ENCODE peak calls at places on chromosome 12, in four cellular contexts. Z is CD4-positive, alpha-beta T cell; L is type B pancreatic cell; D is astrocyte of the spinal cord. K is an unnamed sample.

GRCh38 chr12:70383886-70384285 is 17.8 kb downstream of the KCNMB4 start:
- DNase-seq in Z (no peak), D (no peak), L (no peak), K (no peak)

GRCh38 chr12:13087766-13088165 is 15.7 kb downstream of the GSG1 start:
- DNase-seq in L (no peak), D (no peak), Z (no peak), K (no peak)

GRCh38 chr12:14846878-14847580 is 3.7 kb upstream of the ART4 start:
- DNase-seq in L (no peak), D (no peak), Z (no peak), K (no peak)

GRCh38 chr12:43992856-43993255 is 157.0 kb downstream of the TMEM117 start:
- DNase-seq in D (no peak), Z (no peak), L (no peak), K (no peak)

GRCh38 chr12:65632131-65632855 is 192.0 kb upstream of the HMGA2 start:
- DNase-seq in D (no peak), Z (no peak), L (no peak), K (no peak)

GRCh38 chr12:104720346-104721064 is 237.6 kb downstream of the SLC41A2 start:
- DNase-seq in Z (peak), D (peak), L (no peak), K (no peak)

GRCh38 chr12:43893670-43894069 is 57.8 kb downstream of the TMEM117 start:
- DNase-seq in L (no peak), Z (no peak), D (peak), K (no peak)

GRCh38 chr12:45669093-45669492 is 60.4 kb upstream of the ARID2 start:
- DNase-seq in Z (no peak), D (no peak), L (no peak), K (no peak)

DNA sequence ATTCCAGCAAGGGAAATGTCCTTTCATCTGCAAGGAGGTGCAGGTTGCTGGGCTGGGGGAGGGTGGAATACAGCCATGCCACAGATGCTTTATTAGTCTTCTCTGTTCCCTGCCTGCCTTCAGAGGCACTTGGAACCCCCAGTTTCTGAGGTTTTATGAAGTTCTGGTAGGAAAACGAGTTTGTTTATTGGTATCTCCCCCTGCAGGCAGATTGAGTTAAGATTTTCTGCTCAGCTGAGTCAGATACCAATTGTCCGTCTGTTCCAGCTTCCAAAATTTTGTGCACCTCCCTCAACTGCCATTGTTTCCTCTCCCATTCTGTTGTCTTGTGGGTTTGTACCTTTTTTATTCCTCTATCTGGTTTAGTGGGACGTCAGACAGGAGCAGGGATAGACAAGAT is 155.6 kb downstream of the ETV6 start:
- DNase-seq in D (no peak), L (no peak), Z (no peak), K (no peak)
- TF ChIP-seq CTCF in D (peak), L (no peak), Z (no peak), K (peak)

DNA sequence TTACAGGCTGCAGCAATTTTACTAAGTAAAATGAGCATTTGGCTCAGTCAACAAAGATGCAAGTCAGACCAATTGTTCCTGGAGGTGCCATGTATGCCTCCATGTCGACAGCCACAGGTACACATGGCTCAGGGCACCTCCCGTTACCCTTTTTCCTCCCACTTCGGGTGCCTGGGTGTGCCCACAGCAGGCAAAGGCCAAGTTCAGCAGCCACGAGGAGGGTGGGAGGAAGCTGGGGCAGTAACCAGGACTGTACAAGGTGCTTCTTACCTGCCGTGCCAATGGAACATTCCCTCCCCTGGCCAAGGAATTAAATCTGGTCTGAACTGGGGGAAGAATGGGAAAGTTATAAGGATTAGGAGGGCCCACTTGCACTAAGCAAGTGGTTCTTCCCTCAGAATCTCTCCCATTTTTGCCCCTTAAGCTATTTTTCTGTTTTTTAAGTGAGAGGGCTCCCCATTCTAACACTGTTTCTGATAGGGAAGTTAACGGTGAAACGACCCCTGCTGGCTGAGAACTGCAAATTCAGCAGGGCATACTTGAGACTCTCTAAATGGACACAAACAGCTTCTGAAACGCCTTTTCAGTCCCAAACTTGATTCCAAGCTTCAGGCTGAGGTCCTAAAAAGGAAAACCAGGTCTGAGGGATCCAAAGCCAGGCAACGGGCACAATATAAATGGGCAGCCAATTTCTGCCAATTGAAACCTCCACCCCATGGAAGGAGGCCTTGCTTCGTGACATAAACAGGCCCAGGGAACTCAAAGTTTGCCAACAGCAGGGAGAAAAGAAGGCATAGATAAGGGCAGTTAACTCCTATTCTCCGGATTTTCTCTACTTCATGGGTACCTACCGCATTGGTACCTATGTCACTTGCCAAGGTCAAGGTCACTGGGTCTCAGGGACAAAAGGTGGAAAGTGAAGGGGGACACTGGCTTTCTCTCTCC is 24.8 kb downstream of the CLECL1 start:
- DNase-seq in L (no peak), D (peak), Z (peak), K (peak)
- TF ChIP-seq CTCF in L (peak), D (peak), Z (peak), K (peak)

GRCh38 chr12:7108042-7108927 is 729 bp downstream of the C1RL start:
- DNase-seq in D (peak), L (no peak), Z (peak), K (no peak)
- TF ChIP-seq CTCF in D (no peak), L (no peak), Z (no peak), K (no peak)

GRCh38 chr12:75227132-75227531 is 17.5 kb upstream of the KCNC2 start:
- DNase-seq in D (no peak), L (no peak), Z (no peak), K (no peak)
- TF ChIP-seq CTCF in D (no peak), L (no peak), Z (no peak), K (no peak)

GRCh38 chr12:130644566-130644965 is 71.5 kb downstream of the RIMBP2 start:
- DNase-seq in Z (no peak), D (no peak), L (no peak), K (no peak)
- TF ChIP-seq CTCF in Z (no peak), D (no peak), L (no peak), K (no peak)

GRCh38 chr12:6827437-6827894 is 741 bp upstream of the P3H3 start:
- DNase-seq in Z (peak), L (no peak), D (peak), K (peak)

GRCh38 chr12:6826734-6827436 is 1.3 kb upstream of the P3H3 start:
- DNase-seq in Z (no peak), D (no peak), L (no peak), K (no peak)

GRCh38 chr12:6829532-6830220 is 1.5 kb downstream of the P3H3 start:
- DNase-seq in Z (no peak), D (no peak), L (no peak), K (no peak)

GRCh38 chr12:6828671-6829531 is 694 bp downstream of the P3H3 start:
- DNase-seq in L (no peak), Z (peak), D (peak), K (peak)

DNA sequence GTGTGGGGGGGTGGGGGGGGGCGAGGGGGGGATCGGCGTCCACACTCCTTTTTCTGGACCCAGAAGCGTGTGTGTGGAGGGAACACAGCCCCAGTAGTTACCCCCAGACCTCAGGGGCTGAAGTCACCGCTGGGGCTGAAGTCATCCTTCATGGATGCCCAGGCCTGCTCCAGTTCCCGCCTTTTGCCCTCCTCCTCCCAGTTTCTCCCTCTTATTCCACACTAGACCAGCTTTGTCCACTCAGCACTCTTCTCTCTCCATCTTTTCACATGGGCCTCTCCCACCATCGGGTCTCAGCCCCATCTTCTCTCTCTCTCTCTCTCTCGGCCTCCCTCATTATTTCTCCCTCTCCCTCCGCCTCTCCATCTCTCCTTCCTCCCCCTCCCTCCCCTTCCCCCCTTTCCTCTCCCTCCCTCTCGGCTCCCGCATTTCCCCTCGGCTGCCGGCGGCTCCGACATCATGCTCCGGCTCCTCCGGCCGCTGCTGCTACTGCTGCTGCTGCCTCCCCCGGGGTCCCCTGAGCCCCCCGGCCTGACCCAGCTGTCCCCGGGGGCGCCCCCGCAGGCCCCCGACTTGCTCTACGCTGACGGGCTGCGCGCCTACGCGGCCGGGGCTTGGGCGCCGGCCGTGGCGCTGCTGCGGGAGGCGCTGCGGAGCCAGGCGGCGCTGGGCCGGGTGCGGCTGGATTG is at the start of gene P3H3:
- DNase-seq in D (peak), L (no peak), Z (no peak), K (peak)
- TF ChIP-seq CTCF in D (no peak), L (peak), Z (no peak), K (no peak)

DNA sequence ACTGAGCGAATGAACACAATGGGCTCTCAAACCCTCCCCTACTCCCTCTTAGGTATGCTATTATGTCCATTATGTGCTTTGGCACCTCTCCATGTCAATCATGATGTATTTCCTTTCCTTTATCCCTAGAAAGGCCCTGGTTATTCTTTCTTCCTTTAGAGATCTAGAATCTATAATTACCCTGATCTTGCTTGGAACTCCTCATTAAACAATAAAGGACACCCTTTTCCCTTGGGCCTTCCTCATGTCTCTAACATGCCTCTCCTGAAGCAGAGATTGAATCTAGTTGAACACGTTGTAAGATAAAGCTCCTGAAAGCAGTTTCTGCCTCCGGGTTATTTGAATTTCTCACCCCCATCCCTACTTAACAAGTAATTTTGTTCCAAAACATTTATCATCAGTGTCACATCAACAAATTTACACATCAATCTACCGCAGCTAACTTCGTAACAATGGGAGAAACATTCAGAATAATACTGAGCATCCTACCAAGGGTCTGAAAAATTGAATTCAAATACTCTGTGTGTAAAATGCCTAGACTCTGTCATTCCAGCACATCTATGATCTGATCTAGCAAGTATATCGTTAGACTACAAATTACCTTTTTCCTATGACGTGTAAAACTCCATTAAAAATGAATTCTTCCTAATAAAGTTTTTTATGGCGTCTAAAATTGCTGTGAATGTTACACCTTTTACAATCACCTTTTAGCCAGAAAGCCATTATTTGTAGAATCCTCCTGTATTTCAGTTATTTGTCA is 5.4 kb downstream of the USP44 start:
- DNase-seq in Z (no peak), D (no peak), L (no peak), K (no peak)
- TF ChIP-seq CTCF in Z (no peak), D (no peak), L (no peak), K (no peak)

DNA sequence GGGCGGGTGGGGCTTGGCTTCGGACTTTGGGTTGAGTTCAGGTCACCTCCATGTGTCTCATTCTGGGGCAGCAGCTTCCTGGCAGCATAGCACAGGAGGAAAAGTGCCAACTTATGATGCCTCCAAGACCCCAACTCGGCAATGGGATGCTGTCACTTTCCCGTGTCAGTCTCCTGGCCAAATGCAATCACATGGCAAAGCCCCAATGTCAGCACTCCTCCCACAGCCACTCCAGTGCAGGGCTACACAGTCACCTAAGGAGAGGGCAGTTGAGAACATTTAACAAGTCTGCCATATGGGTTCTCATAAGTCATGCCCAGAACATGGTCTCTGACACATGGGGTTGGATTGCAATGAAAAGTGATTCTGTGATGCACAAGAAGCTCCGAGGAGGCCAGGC is 26.7 kb downstream of the ELK3 start:
- DNase-seq in D (peak), Z (no peak), L (no peak), K (no peak)
- TF ChIP-seq CTCF in D (no peak), Z (no peak), L (no peak), K (no peak)